ENCODE peak calls at places on chromosomes 12 and 14, in ten cellular contexts. T, D, Q, X, Y, I, J, P, C and H are unnamed samples.

GRCh38 chr12:106248177-106248848 is 493 bp upstream of the CKAP4 start:
- DNase-seq in P (no peak), T (no peak), D (peak; percentile 76), I (peak; percentile 85), C (no peak), Q (peak; percentile 81), X (peak; percentile 24), Y (no peak), J (peak; percentile 64), H (peak; percentile 71)

GRCh38 chr12:26870491-26871419 is 37.8 kb upstream of the ITPR2 start:
- DNase-seq in C (peak; percentile 52), Y (no peak), D (no peak), J (no peak), X (peak; percentile 80), T (no peak), P (no peak), I (peak; percentile 91), Q (peak; percentile 67), H (peak; percentile 72)

GRCh38 chr12:31629756-31630732 is 29.4 kb upstream of the ETFBKMT start:
- DNase-seq in Q (peak; percentile 62), T (no peak), P (no peak), J (no peak), D (no peak), X (no peak), Y (no peak), C (no peak), I (peak; percentile 85), H (peak; percentile 83)

GRCh38 chr12:76883151-76883550 is 4.3 kb upstream of the CSRP2 start:
- DNase-seq in T (no peak), Y (no peak), Q (peak; percentile 76), I (peak; percentile 34), X (no peak), C (no peak), D (peak; percentile 67), P (no peak), J (no peak), H (peak; percentile 48)

GRCh38 chr12:75526655-75527511 is 15.5 kb upstream of the KRR1 start:
- DNase-seq in X (peak; percentile 38), I (peak; percentile 79), C (no peak), D (peak; percentile 81), P (no peak), J (peak; percentile 76), Y (no peak), Q (peak; percentile 81), T (no peak), H (peak; percentile 88)

GRCh38 chr12:42372154-42372791 is 46.3 kb downstream of the PPHLN1 start:
- DNase-seq in Q (peak; percentile 59), I (peak; percentile 49), P (no peak), J (no peak), T (no peak), X (peak; percentile 52), Y (no peak), D (peak; percentile 75), C (peak; percentile 21), H (peak; percentile 22)

GRCh38 chr14:26173581-26173980 is 424.3 kb downstream of the NOVA1 start:
- DNase-seq in D (peak; percentile 49), X (peak; percentile 20), Q (peak; percentile 38), I (no peak), P (no peak), Y (no peak), J (no peak), T (no peak), C (no peak), H (no peak)

GRCh38 chr14:75277796-75278421 is 719 bp upstream of the FOS start:
- DNase-seq in Q (no peak), T (no peak), Y (no peak), X (peak; percentile 73), C (no peak), D (no peak), J (no peak), P (no peak), I (peak; percentile 85), H (no peak)

GRCh38 chr12:130916251-130916911 is 37.3 kb upstream of the ADGRD1 start:
- DNase-seq in T (no peak), X (peak; percentile 80), I (peak; percentile 66), Q (peak; percentile 84), P (no peak), D (peak; percentile 54), J (peak; percentile 79), Y (peak; percentile 29), C (peak; percentile 37), H (peak; percentile 74)

GRCh38 chr12:6084261-6084968 is 40.1 kb downstream of the VWF start:
- DNase-seq in X (no peak), C (no peak), T (no peak), Y (no peak), D (peak; percentile 71), P (no peak), J (peak; percentile 56), I (peak; percentile 80), Q (peak; percentile 44), H (peak; percentile 56)

GRCh38 chr14:32083789-32084188 is 6.7 kb downstream of the ARHGAP5 start:
- DNase-seq in X (no peak), Y (no peak), Q (no peak), T (no peak), I (no peak), C (no peak), P (no peak), D (no peak), J (no peak), H (no peak)

GRCh38 chr12:6096527-6096926 is 27.9 kb downstream of the VWF start:
- DNase-seq in Y (no peak), Q (peak; percentile 37), T (no peak), J (no peak), D (no peak), C (no peak), I (no peak), P (no peak), X (no peak), H (no peak)

GRCh38 chr12:39764944-39765560 is 145.4 kb upstream of the ABCD2 start:
- DNase-seq in Y (no peak), J (no peak), X (peak; percentile 36), D (peak; percentile 62), P (no peak), T (no peak), Q (peak; percentile 59), C (no peak), I (peak; percentile 73), H (peak; percentile 43)

GRCh38 chr12:65188179-65188709 is 18.9 kb downstream of the LEMD3 start:
- DNase-seq in J (no peak), I (no peak), C (no peak), P (no peak), X (no peak), Y (no peak), D (no peak), T (no peak), Q (no peak), H (no peak)

GRCh38 chr12:53601296-53601847 is 24.8 kb downstream of the ATF7 start:
- DNase-seq in Q (no peak), I (no peak), P (no peak), Y (no peak), T (no peak), J (no peak), X (peak; percentile 63), D (no peak), C (no peak), H (peak; percentile 28)

GRCh38 chr12:6958609-6959375 is 7.6 kb downstream of the PTPN6 start:
- DNase-seq in Q (no peak), C (peak; percentile 82), P (no peak), D (no peak), J (no peak), I (no peak), X (no peak), Y (no peak), T (peak; percentile 64), H (no peak)

GRCh38 chr12:53981652-53982565 is 3.0 kb upstream of the HOXC10 start:
- DNase-seq in D (no peak), T (no peak), Y (no peak), Q (peak; percentile 79), C (no peak), I (no peak), J (peak; percentile 15), X (no peak), P (no peak), H (no peak)

GRCh38 chr12:1828863-1829262 is 8.5 kb downstream of the LRTM2 start:
- DNase-seq in Y (no peak), P (no peak), J (no peak), D (peak; percentile 56), X (no peak), I (no peak), Q (peak; percentile 31), T (no peak), C (no peak), H (no peak)

GRCh38 chr14:103891667-103892215 is 36.5 kb upstream of the TDRD9 start:
- DNase-seq in Y (no peak), C (no peak), D (no peak), T (no peak), Q (no peak), I (no peak), X (no peak), J (no peak), P (no peak), H (no peak)

GRCh38 chr14:73780896-73781295 is 66.7 kb upstream of the PNMA1 start:
- DNase-seq in J (no peak), T (no peak), Q (no peak), P (no peak), Y (no peak), X (no peak), I (no peak), D (no peak), C (no peak), H (no peak)

GRCh38 chr14:32382704-32383103 is 53.6 kb downstream of the AKAP6 start:
- DNase-seq in Q (peak; percentile 69), T (no peak), P (no peak), I (peak; percentile 33), C (no peak), D (peak; percentile 19), X (no peak), J (peak; percentile 48), Y (no peak), H (no peak)

GRCh38 chr12:104573-105081 is 38.1 kb downstream of the IQSEC3 start:
- DNase-seq in T (no peak), D (no peak), X (peak; percentile 98), C (no peak), Q (peak; percentile 14), J (no peak), P (no peak), Y (peak; percentile 58), I (no peak), H (no peak)

GRCh38 chr14:30295980-30296379 is 263.0 kb upstream of the G2E3 start:
- DNase-seq in X (no peak), D (no peak), Y (no peak), C (no peak), I (no peak), P (no peak), J (no peak), T (no peak), Q (no peak), H (no peak)